ENCODE peak calls at places on chromosomes 4 and X, in seven cellular contexts. M, Z, E, H, R, U and A are unnamed samples. For H3K4me1, the result is how much of the 10 kb centered on the place peaks cover.

GRCh38 chrX:65407157-65407626 is 127.4 kb downstream of the LAS1L start:
- DNase-seq in M (no peak), Z (no peak), E (no peak), H (no peak), R (no peak), U (no peak), A (peak)

GRCh38 chrX:12610079-12610478 is 181.1 kb upstream of the PRPS2 start:
- DNase-seq in M (no peak), Z (no peak), E (no peak), H (peak), R (peak), U (no peak), A (no peak)

GRCh38 chr4:57193996-57194675 is 84.0 kb upstream of the IGFBP7 start:
- DNase-seq in M (no peak), Z (no peak), E (no peak), H (no peak), R (no peak), U (peak), A (no peak)

GRCh38 chr4:169791064-169791463 is 33.3 kb upstream of the HPF1 start:
- DNase-seq in M (no peak), Z (no peak), E (no peak), H (no peak), R (no peak), U (no peak), A (no peak)

GRCh38 chr4:16686195-16686594 is 212.2 kb downstream of the LDB2 start:
- DNase-seq in M (no peak), Z (no peak), E (peak), H (peak), R (peak), U (no peak), A (no peak)

GRCh38 chrX:120238947-120239346 is 11.7 kb upstream of the ZBTB33 start:
- DNase-seq in M (no peak), Z (no peak), E (no peak), H (no peak), R (no peak), U (no peak), A (no peak)

GRCh38 chr4:118736867-118737266 is 51.7 kb downstream of the METTL14 start:
- DNase-seq in M (no peak), Z (no peak), E (no peak), H (no peak), R (no peak), U (no peak), A (no peak)

GRCh38 chrX:120137439-120137838 is 21.0 kb upstream of the RHOXF2 start:
- DNase-seq in M (no peak), Z (no peak), E (no peak), H (no peak), R (no peak), U (no peak), A (no peak)

GRCh38 chr4:13539721-13540445 is 4.4 kb downstream of the NKX3-2 start:
- DNase-seq in M (no peak), Z (no peak), E (no peak), H (no peak), R (no peak), U (peak), A (no peak)

GRCh38 chr4:134687646-134688628 is 486.3 kb upstream of the PABPC4L start:
- DNase-seq in M (no peak), Z (no peak), E (no peak), H (no peak), R (no peak), U (no peak), A (no peak)

GRCh38 chrX:44470816-44471215 is 71.8 kb downstream of the FUNDC1 start:
- DNase-seq in M (no peak), Z (no peak), E (peak), H (no peak), R (no peak), U (no peak), A (no peak)

GRCh38 chr4:81130569-81130968 is 84.5 kb downstream of the PRKG2 start:
- DNase-seq in M (no peak), Z (no peak), E (no peak), H (no peak), R (no peak), U (peak), A (no peak)

GRCh38 chrX:139882299-139882698 is 50.6 kb downstream of the ATP11C start:
- DNase-seq in M (no peak), Z (no peak), E (peak), H (no peak), R (peak), U (no peak), A (no peak)

GRCh38 chr4:53830511-53830910 is 233.9 kb downstream of the CHIC2 start:
- DNase-seq in M (no peak), Z (no peak), E (no peak), H (no peak), R (no peak), U (no peak), A (no peak)

GRCh38 chr4:42396361-42397255 is 680 bp upstream of the SHISA3 start:
- DNase-seq in M (no peak), Z (no peak), E (no peak), H (no peak), R (no peak), U (peak), A (no peak)

GRCh38 chr4:110622841-110623709 is at the start of gene PITX2:
- DNase-seq in M (no peak), Z (no peak), E (no peak), H (peak), R (peak), U (peak), A (peak)

GRCh38 chr4:158722291-158722916 is 792 bp downstream of the PPID start:
- DNase-seq in M (no peak), Z (no peak), E (peak), H (peak), R (peak), U (peak), A (peak)

GRCh38 chrX:41300758-41301437 is 33.1 kb upstream of the DDX3X start:
- DNase-seq in M (no peak), Z (no peak), E (peak), H (peak), R (peak), U (no peak), A (no peak)

GRCh38 chrX:143683486-143683885 is 37.1 kb downstream of the SPANXN2 start:
- DNase-seq in M (no peak), Z (no peak), E (no peak), H (no peak), R (no peak), U (no peak), A (no peak)

GRCh38 chrX:43836435-43837184 is 45.6 kb downstream of the MAOB start:
- DNase-seq in M (no peak), Z (no peak), E (peak), H (peak), R (peak), U (no peak), A (peak)

GRCh38 chrX:130778773-130779172 is 124.2 kb downstream of the ENOX2 start:
- DNase-seq in M (no peak), Z (no peak), E (no peak), H (no peak), R (peak), U (no peak), A (no peak)

GRCh38 chr4:56657128-56657527 is 24.0 kb downstream of the HOPX start:
- DNase-seq in M (no peak), Z (no peak), E (no peak), H (no peak), R (no peak), U (no peak), A (no peak)

GRCh38 chr4:89055157-89056080 is 1.6 kb downstream of the FAM13A start:
- DNase-seq in M (no peak), Z (no peak), E (no peak), H (no peak), R (no peak), U (no peak), A (no peak)

GRCh38 chrX:109873576-109873975 is 129.3 kb upstream of the TMEM164 start:
- DNase-seq in M (no peak), Z (no peak), E (no peak), H (no peak), R (no peak), U (no peak), A (no peak)

GRCh38 chr4:47498899-47499298 is 13.8 kb downstream of the ATP10D start:
- DNase-seq in M (no peak), Z (no peak), E (no peak), H (no peak), R (no peak), U (no peak), A (no peak)

GRCh38 chrX:118727686-118728339 is 407 bp downstream of the IL13RA1 start:
- DNase-seq in M (no peak), Z (peak), E (no peak), H (peak), R (peak), U (no peak), A (peak)

GRCh38 chrX:74449937-74450330 is 28.6 kb downstream of the SLC16A2 start:
- DNase-seq in M (no peak), Z (no peak), E (no peak), H (peak), R (peak), U (no peak), A (no peak)

GRCh38 chr4:73978886-73979285 is 2.9 kb downstream of the PF4 start:
- DNase-seq in M (no peak), Z (no peak), E (no peak), H (peak), R (peak), U (no peak), A (peak)

GRCh38 chrX:38215141-38215540 is 5.5 kb downstream of the SRPX start:
- DNase-seq in M (no peak), Z (no peak), E (no peak), H (peak), R (peak), U (no peak), A (no peak)

GRCh38 chr4:185651137-185651677 is 115.9 kb upstream of the PDLIM3 start:
- DNase-seq in M (no peak), Z (no peak), E (no peak), H (no peak), R (no peak), U (peak), A (no peak)

GRCh38 chr4:123976285-123976684 is 579.7 kb downstream of the SPRY1 start:
- DNase-seq in M (no peak), Z (no peak), E (peak), H (peak), R (peak), U (peak), A (no peak)

GRCh38 chr4:8272472-8273428 is 3.2 kb downstream of the HTRA3 start:
- DNase-seq in M (no peak), Z (no peak), E (no peak), H (no peak), R (no peak), U (no peak), A (no peak)

GRCh38 chrX:21972046-21972445 is 31.5 kb downstream of the SMS start:
- DNase-seq in M (no peak), Z (no peak), E (no peak), H (no peak), R (no peak), U (no peak), A (no peak)

GRCh38 chrX:39815621-39816020 is 282.1 kb downstream of the BCOR start:
- DNase-seq in M (no peak), Z (no peak), E (peak), H (peak), R (peak), U (peak), A (no peak)

GRCh38 chrX:44082829-44083228 is 109.6 kb upstream of the NDP start:
- DNase-seq in M (no peak), Z (no peak), E (no peak), H (no peak), R (peak), U (no peak), A (no peak)

GRCh38 chrX:134569306-134569705 is 89.0 kb downstream of the PLAC1 start:
- DNase-seq in M (no peak), Z (no peak), E (no peak), H (no peak), R (no peak), U (no peak), A (no peak)
- H3K4me1 ChIP-seq in M (under half), Z (under half), E (under half), H (under half), R (under half), U (under half), A (under half)

DNA sequence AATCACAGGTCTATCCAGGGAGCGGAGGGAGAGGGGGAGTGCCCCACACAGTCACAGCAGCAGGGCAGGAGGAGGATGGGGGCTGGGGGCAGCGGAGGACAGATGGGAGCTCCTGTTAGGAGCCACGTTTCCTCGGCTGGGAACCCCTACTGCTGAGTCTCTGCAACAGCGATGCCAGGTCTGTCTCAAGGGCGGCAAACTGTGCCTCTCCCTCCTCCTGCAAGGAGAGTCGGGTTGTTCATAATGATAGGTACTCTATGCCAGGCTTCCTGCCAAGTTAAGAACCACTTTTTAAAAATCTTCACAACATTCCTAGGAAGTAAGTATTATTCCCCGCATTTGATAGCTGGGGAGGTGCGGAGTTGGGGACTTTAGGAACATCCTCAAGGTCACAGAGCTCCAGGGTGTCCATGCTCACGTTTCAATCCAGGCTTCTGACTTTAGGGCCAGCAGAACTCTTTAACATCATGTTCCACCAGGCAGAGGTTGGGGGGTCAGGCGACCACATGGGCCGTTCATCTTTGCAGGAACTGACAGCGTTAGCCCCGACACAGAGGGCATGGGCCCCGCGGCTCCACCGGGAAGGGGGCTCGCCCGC is 98.3 kb upstream of the MAML3 start:
- DNase-seq in M (no peak), Z (no peak), E (peak), H (peak), R (no peak), U (peak), A (peak)
- H3K4me1 ChIP-seq in M (under half), Z (under half), E (under half), H (under half), R (under half), U (under half), A (under half)

DNA sequence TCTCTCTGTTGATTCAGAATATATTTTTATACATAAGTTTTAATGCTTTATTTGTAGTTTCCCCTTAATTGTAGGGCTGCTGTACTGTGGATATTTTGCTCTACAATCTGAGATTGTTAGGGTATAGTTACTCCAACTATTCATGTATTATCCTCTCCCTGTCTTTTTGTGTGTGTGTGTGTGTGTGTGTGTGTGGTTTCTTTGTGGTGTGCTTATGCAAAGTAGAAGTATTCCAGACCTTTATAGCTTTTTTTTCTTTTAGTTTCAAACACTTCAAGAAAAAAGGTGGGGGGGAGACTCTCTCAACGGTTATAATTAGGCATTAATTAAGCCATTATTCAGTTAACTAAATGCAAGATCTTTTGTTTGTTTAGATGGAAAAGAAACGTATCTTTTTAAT is 6.7 kb downstream of the SMAD1 start:
- DNase-seq in M (no peak), Z (no peak), E (no peak), H (no peak), R (no peak), U (no peak), A (no peak)
- H3K4me1 ChIP-seq in M (under half), Z (under half), E (under half), H (under half), R (under half), U (under half), A (under half)

GRCh38 chr4:2258091-2259035 is 3.5 kb downstream of the MXD4 start:
- DNase-seq in M (no peak), Z (peak), E (no peak), H (no peak), R (no peak), U (peak), A (no peak)

GRCh38 chr4:2259036-2259540 is 2.8 kb downstream of the MXD4 start:
- DNase-seq in M (no peak), Z (peak), E (no peak), H (no peak), R (no peak), U (peak), A (no peak)

GRCh38 chr4:2261110-2261852 is 628 bp downstream of the MXD4 start:
- DNase-seq in M (peak), Z (peak), E (peak), H (peak), R (peak), U (peak), A (peak)

GRCh38 chr4:2260336-2261109 is 1.4 kb downstream of the MXD4 start:
- DNase-seq in M (no peak), Z (peak), E (no peak), H (no peak), R (no peak), U (peak), A (no peak)

DNA sequence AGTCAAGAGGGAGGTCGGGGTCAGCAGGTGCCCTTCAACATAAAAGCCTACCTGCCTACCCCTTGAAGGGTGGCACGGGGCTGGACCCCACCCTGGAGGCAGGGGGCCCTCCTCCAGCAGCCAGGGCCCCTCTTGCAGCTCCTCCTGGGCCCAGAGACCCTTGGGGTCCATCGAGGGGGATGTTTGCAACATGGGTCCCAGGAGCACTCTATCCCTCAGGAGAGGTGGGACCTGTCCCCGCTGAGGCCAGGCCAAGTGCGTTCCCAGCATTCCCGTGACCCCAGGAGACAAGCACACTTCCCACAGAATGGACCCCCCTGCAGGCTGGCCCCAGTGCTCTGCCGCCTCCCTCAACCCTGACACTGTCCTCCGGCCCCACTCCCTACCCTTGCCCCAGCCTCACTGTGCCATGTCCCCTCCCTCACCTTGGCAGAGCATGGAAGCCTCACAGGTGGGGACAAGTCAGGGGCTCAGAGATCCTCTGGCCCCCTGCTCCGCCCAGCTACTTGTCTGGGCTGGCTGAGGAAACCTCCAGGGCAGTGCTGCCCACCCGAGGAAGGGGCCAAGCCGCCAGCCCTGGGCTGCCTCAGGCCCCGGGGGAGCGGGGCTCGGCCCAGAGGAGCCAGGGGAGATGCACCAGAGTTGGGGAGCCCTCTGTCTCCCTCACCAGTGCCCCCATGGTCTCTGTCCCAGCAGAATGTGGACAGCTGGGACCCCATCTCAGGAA is 2.2 kb downstream of the MXD4 start:
- DNase-seq in M (no peak), Z (peak), E (no peak), H (no peak), R (no peak), U (peak), A (no peak)
- H3K4me1 ChIP-seq in M (under half), Z (half or more), E (under half), H (under half), R (under half), U (under half), A (under half)

GRCh38 chrX:19674041-19674769 is 158.9 kb upstream of the MAP3K15 start:
- DNase-seq in M (no peak), Z (no peak), E (no peak), H (no peak), R (no peak), U (no peak), A (no peak)
- H3K4me1 ChIP-seq in M (under half), Z (under half), E (under half), H (under half), R (under half), U (under half), A (under half)

GRCh38 chr4:150173854-150174398 is 95.7 kb downstream of the DCLK2 start:
- DNase-seq in M (no peak), Z (no peak), E (no peak), H (peak), R (peak), U (no peak), A (no peak)
- H3K4me1 ChIP-seq in M (under half), Z (under half), E (under half), H (under half), R (under half), U (under half), A (under half)

GRCh38 chr4:6851431-6851830 is 58.2 kb upstream of the TBC1D14 start:
- DNase-seq in M (no peak), Z (no peak), E (no peak), H (no peak), R (no peak), U (no peak), A (no peak)

GRCh38 chr4:6851962-6852361 is 57.7 kb upstream of the TBC1D14 start:
- DNase-seq in M (no peak), Z (no peak), E (no peak), H (no peak), R (no peak), U (no peak), A (no peak)

GRCh38 chr4:6845574-6845973 is 63.0 kb downstream of the KIAA0232 start:
- DNase-seq in M (no peak), Z (no peak), E (no peak), H (no peak), R (no peak), U (no peak), A (no peak)

GRCh38 chr4:6847134-6847533 is 62.5 kb upstream of the TBC1D14 start:
- DNase-seq in M (no peak), Z (no peak), E (no peak), H (no peak), R (no peak), U (no peak), A (no peak)

DNA sequence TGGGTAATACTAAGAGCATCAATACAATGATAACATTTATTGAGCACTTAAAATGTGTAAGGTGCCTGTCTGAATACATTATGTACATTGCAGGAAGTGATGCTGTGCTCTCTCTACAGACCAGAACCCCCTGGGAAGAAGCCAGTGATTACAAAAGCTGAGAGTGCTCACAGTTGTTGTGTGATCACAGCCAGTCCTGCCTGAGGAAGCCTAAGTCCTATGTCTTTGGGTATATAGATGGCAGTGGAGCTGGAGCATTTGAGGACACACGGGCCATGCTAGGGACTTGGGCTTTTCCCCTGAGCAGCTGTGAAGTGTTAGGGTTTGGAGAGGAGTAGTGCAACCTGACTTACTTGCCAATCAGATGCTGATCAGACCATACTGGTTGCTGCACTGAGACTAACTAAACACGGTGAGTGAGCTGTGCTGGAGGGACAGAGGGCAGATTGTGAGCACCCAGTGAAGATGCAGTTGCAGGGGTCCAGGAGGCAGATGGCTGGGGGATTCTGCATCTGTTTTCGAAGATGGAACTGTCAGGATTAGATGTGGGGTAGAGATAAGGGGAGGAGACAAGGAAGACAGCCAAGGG is 60.8 kb upstream of the TBC1D14 start:
- DNase-seq in M (no peak), Z (no peak), E (peak), H (no peak), R (no peak), U (no peak), A (no peak)
- H3K4me1 ChIP-seq in M (under half), Z (under half), E (under half), H (under half), R (under half), U (under half), A (under half)